ENCODE peak calls at places on chromosome 9, in five cellular contexts. One of them, this sample, is unnamed.

GRCh38 chr9:738209-738915 is 103.1 kb upstream of the DMRT1 start:
- DNase-seq in A549: peak
- DNase-seq in K562: no peak
- DNase-seq in HepG2: no peak
- DNase-seq in H1: no peak
- DNase-seq in this sample: no peak

GRCh38 chr9:84754461-84754860 is 84.9 kb downstream of the NTRK2 start:
- DNase-seq in A549: no peak
- DNase-seq in K562: no peak
- DNase-seq in HepG2: no peak
- DNase-seq in H1: no peak
- DNase-seq in this sample: no peak

GRCh38 chr9:121292051-121292450 is 24.1 kb downstream of the GSN start:
- DNase-seq in A549: no peak
- DNase-seq in K562: no peak
- DNase-seq in HepG2: no peak
- DNase-seq in H1: no peak
- DNase-seq in this sample: no peak

GRCh38 chr9:100602302-100602930 is 24.5 kb downstream of the CAVIN4 start:
- DNase-seq in A549: peak
- DNase-seq in K562: peak
- DNase-seq in HepG2: peak
- DNase-seq in H1: no peak
- DNase-seq in this sample: no peak

GRCh38 chr9:81430727-81431126 is 258.6 kb downstream of the TLE1 start:
- DNase-seq in A549: no peak
- DNase-seq in K562: no peak
- DNase-seq in HepG2: no peak
- DNase-seq in H1: no peak
- DNase-seq in this sample: no peak

GRCh38 chr9:77556396-77556795 is 91.7 kb downstream of the GNA14 start:
- DNase-seq in A549: no peak
- DNase-seq in K562: no peak
- DNase-seq in HepG2: no peak
- DNase-seq in H1: no peak
- DNase-seq in this sample: no peak

GRCh38 chr9:76690575-76691370 is 73.5 kb upstream of the PCA3 start:
- DNase-seq in A549: no peak
- DNase-seq in K562: no peak
- DNase-seq in HepG2: no peak
- DNase-seq in H1: peak
- DNase-seq in this sample: no peak

GRCh38 chr9:97501177-97501971 is at the start of gene TMOD1:
- DNase-seq in A549: peak
- DNase-seq in K562: peak
- DNase-seq in HepG2: peak
- DNase-seq in H1: peak
- DNase-seq in this sample: no peak

GRCh38 chr9:92637331-92637730 is 32.6 kb downstream of the IPPK start:
- DNase-seq in A549: no peak
- DNase-seq in K562: no peak
- DNase-seq in HepG2: no peak
- DNase-seq in H1: no peak
- DNase-seq in this sample: no peak

GRCh38 chr9:123929870-123930831 is at the start of gene DENND1A:
- DNase-seq in A549: peak
- DNase-seq in K562: peak
- DNase-seq in HepG2: peak
- DNase-seq in H1: peak
- DNase-seq in this sample: no peak

GRCh38 chr9:116103976-116104820 is 49.4 kb upstream of the PAPPA start:
- DNase-seq in A549: no peak
- DNase-seq in K562: no peak
- DNase-seq in HepG2: no peak
- DNase-seq in H1: no peak
- DNase-seq in this sample: no peak

GRCh38 chr9:130106860-130107848 is 53.4 kb downstream of the GPR107 start:
- DNase-seq in A549: peak
- DNase-seq in K562: peak
- DNase-seq in HepG2: peak
- DNase-seq in H1: peak
- DNase-seq in this sample: no peak

GRCh38 chr9:99822596-99823391 is 1.1 kb downstream of the NR4A3 start:
- DNase-seq in A549: peak
- DNase-seq in K562: no peak
- DNase-seq in HepG2: peak
- DNase-seq in H1: peak
- DNase-seq in this sample: no peak

GRCh38 chr9:131402073-131402472 is 8.2 kb downstream of the PRRC2B start:
- DNase-seq in A549: no peak
- DNase-seq in K562: no peak
- DNase-seq in HepG2: no peak
- DNase-seq in H1: no peak
- DNase-seq in this sample: no peak

GRCh38 chr9:84357235-84357634 is 16.7 kb upstream of the SLC28A3 start:
- DNase-seq in A549: no peak
- DNase-seq in K562: no peak
- DNase-seq in HepG2: no peak
- DNase-seq in H1: no peak
- DNase-seq in this sample: no peak

GRCh38 chr9:81035601-81036000 is 653.7 kb downstream of the TLE1 start:
- DNase-seq in A549: no peak
- DNase-seq in K562: no peak
- DNase-seq in HepG2: no peak
- DNase-seq in H1: no peak
- DNase-seq in this sample: no peak

GRCh38 chr9:87184956-87185642 is 237.8 kb upstream of the GAS1 start:
- DNase-seq in A549: no peak
- DNase-seq in K562: no peak
- DNase-seq in HepG2: no peak
- DNase-seq in H1: no peak
- DNase-seq in this sample: no peak

GRCh38 chr9:127522727-127523126 is 71.4 kb downstream of the LRSAM1 start:
- DNase-seq in A549: no peak
- DNase-seq in K562: no peak
- DNase-seq in HepG2: no peak
- DNase-seq in H1: no peak
- DNase-seq in this sample: no peak

GRCh38 chr9:127776919-127777280 is 1.6 kb downstream of the SH2D3C start:
- DNase-seq in A549: no peak
- DNase-seq in K562: no peak
- DNase-seq in HepG2: no peak
- DNase-seq in H1: no peak
- DNase-seq in this sample: no peak

GRCh38 chr9:98708933-98709911 is at the start of gene GABBR2:
- DNase-seq in A549: no peak
- DNase-seq in K562: peak
- DNase-seq in HepG2: no peak
- DNase-seq in H1: peak
- DNase-seq in this sample: no peak

GRCh38 chr9:86892576-86892975 is 54.7 kb downstream of the GAS1 start:
- DNase-seq in A549: no peak
- DNase-seq in K562: no peak
- DNase-seq in HepG2: no peak
- DNase-seq in H1: no peak
- DNase-seq in this sample: no peak

GRCh38 chr9:108703414-108703813 is 152.4 kb downstream of the ACTL7B start:
- DNase-seq in A549: no peak
- DNase-seq in K562: no peak
- DNase-seq in HepG2: no peak
- DNase-seq in H1: no peak
- DNase-seq in this sample: no peak

GRCh38 chr9:128895556-128895955 is 13.6 kb downstream of the LRRC8A start:
- DNase-seq in A549: no peak
- DNase-seq in K562: no peak
- DNase-seq in HepG2: no peak
- DNase-seq in H1: peak
- DNase-seq in this sample: no peak

GRCh38 chr9:93674580-93675335 is 98.4 kb downstream of the PHF2 start:
- DNase-seq in A549: no peak
- DNase-seq in K562: no peak
- DNase-seq in HepG2: no peak
- DNase-seq in H1: peak
- DNase-seq in this sample: no peak

GRCh38 chr9:13274901-13275641 is 4.4 kb downstream of the MPDZ start:
- DNase-seq in A549: no peak
- DNase-seq in K562: no peak
- DNase-seq in HepG2: no peak
- DNase-seq in H1: no peak
- DNase-seq in this sample: no peak

GRCh38 chr9:16532681-16533450 is 337.6 kb downstream of the BNC2 start:
- DNase-seq in A549: peak
- DNase-seq in K562: no peak
- DNase-seq in HepG2: no peak
- DNase-seq in H1: no peak
- DNase-seq in this sample: no peak

GRCh38 chr9:3181049-3181953 is 337.4 kb upstream of the PUM3 start:
- DNase-seq in A549: peak
- DNase-seq in K562: no peak
- DNase-seq in HepG2: peak
- DNase-seq in H1: peak
- DNase-seq in this sample: no peak

GRCh38 chr9:129458663-129459549 is 162.0 kb downstream of the C9orf50 start:
- DNase-seq in A549: no peak
- DNase-seq in K562: no peak
- DNase-seq in HepG2: no peak
- DNase-seq in H1: no peak
- DNase-seq in this sample: no peak

GRCh38 chr9:134125413-134126095 is 10.3 kb upstream of the WDR5 start:
- DNase-seq in A549: no peak
- DNase-seq in K562: no peak
- DNase-seq in HepG2: no peak
- DNase-seq in H1: no peak
- DNase-seq in this sample: no peak

GRCh38 chr9:130756037-130756436 is 62.5 kb downstream of the EXOSC2 start:
- DNase-seq in A549: no peak
- DNase-seq in K562: no peak
- DNase-seq in HepG2: no peak
- DNase-seq in H1: no peak
- DNase-seq in this sample: no peak

GRCh38 chr9:95742821-95743220 is 132.7 kb upstream of the ERCC6L2 start:
- DNase-seq in A549: no peak
- DNase-seq in K562: no peak
- DNase-seq in HepG2: no peak
- DNase-seq in H1: no peak
- DNase-seq in this sample: no peak

GRCh38 chr9:95749493-95749892 is 126.0 kb upstream of the ERCC6L2 start:
- DNase-seq in A549: no peak
- DNase-seq in K562: no peak
- DNase-seq in HepG2: no peak
- DNase-seq in H1: no peak
- DNase-seq in this sample: no peak

GRCh38 chr9:95750725-95751644 is 124.5 kb upstream of the ERCC6L2 start:
- DNase-seq in A549: no peak
- DNase-seq in K562: no peak
- DNase-seq in HepG2: no peak
- DNase-seq in H1: no peak
- DNase-seq in this sample: peak

GRCh38 chr9:95741631-95742030 is 133.9 kb upstream of the ERCC6L2 start:
- DNase-seq in A549: no peak
- DNase-seq in K562: no peak
- DNase-seq in HepG2: no peak
- DNase-seq in H1: no peak
- DNase-seq in this sample: no peak

GRCh38 chr9:95746408-95747165 is 128.9 kb upstream of the ERCC6L2 start:
- DNase-seq in A549: no peak
- DNase-seq in K562: no peak
- DNase-seq in HepG2: peak
- DNase-seq in H1: no peak
- DNase-seq in this sample: no peak
- TF ChIP-seq KDM1A in A549: no peak
- TF ChIP-seq KDM1A in K562: no peak
- TF ChIP-seq KDM1A in HepG2: no peak
- TF ChIP-seq KDM1A in H1: no peak
- TF ChIP-seq KDM1A in this sample: no peak

GRCh38 chr9:73565833-73566465 is 414.3 kb downstream of the ANXA1 start:
- DNase-seq in A549: no peak
- DNase-seq in K562: no peak
- DNase-seq in HepG2: peak
- DNase-seq in H1: no peak
- DNase-seq in this sample: no peak
- TF ChIP-seq KDM1A in A549: no peak
- TF ChIP-seq KDM1A in K562: no peak
- TF ChIP-seq KDM1A in HepG2: no peak
- TF ChIP-seq KDM1A in H1: no peak
- TF ChIP-seq KDM1A in this sample: no peak

GRCh38 chr9:38106488-38106887 is 37.5 kb upstream of the SHB start:
- DNase-seq in A549: no peak
- DNase-seq in K562: no peak
- DNase-seq in HepG2: no peak
- DNase-seq in H1: no peak
- DNase-seq in this sample: no peak
- TF ChIP-seq KDM1A in A549: no peak
- TF ChIP-seq KDM1A in K562: no peak
- TF ChIP-seq KDM1A in HepG2: no peak
- TF ChIP-seq KDM1A in H1: no peak
- TF ChIP-seq KDM1A in this sample: no peak

GRCh38 chr9:114078021-114078780 is at the start of gene AMBP:
- DNase-seq in A549: no peak
- DNase-seq in K562: peak
- DNase-seq in HepG2: peak
- DNase-seq in H1: no peak
- DNase-seq in this sample: no peak
- TF ChIP-seq KDM1A in A549: peak
- TF ChIP-seq KDM1A in K562: no peak
- TF ChIP-seq KDM1A in HepG2: peak
- TF ChIP-seq KDM1A in H1: peak
- TF ChIP-seq KDM1A in this sample: no peak

DNA sequence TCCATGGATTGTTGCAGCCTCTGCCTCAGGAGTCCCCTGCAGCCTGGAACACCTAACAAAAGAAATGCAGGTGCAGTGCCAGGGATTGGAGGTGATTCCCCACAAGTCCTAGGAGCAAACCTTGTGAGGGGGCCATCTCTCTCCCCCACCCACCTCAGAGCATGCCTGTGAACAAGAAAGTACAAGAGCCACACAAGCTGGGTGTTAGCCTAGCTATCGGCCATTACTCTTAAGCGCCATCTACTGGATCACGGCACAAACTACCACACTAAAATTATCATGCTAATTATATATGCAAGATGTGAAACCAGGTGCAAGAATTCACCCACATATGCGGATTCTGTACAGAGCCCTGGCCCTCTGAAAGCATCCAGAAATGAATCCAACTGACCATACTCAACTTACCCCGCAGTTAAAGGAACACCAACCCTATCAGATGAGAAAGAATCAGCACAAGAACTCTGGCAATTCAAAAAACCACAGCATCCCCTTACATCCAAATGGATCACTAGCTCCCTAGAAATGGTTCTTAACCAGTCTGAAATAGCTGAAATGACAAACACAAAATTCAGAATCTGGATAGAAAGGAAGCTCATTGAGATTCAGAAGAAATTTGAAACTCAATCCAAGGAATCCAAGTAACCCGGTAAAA is 16.5 kb upstream of the PRSS3 start:
- DNase-seq in A549: peak
- DNase-seq in K562: peak
- DNase-seq in HepG2: peak
- DNase-seq in H1: peak
- DNase-seq in this sample: peak
- TF ChIP-seq KDM1A in A549: no peak
- TF ChIP-seq KDM1A in K562: no peak
- TF ChIP-seq KDM1A in HepG2: no peak
- TF ChIP-seq KDM1A in H1: no peak
- TF ChIP-seq KDM1A in this sample: no peak

GRCh38 chr9:137924169-137924568 is 46.6 kb downstream of the CACNA1B start:
- DNase-seq in A549: no peak
- DNase-seq in K562: no peak
- DNase-seq in HepG2: no peak
- DNase-seq in H1: no peak
- DNase-seq in this sample: no peak
- TF ChIP-seq KDM1A in A549: no peak
- TF ChIP-seq KDM1A in K562: no peak
- TF ChIP-seq KDM1A in HepG2: no peak
- TF ChIP-seq KDM1A in H1: no peak
- TF ChIP-seq KDM1A in this sample: no peak

This sample was measured in GM12878.